ENCODE peak calls at places on chromosomes 1 and 21, in four cellular contexts. One of them, this sample, is unnamed.

GRCh38 chr21:23541571-23541970 is 2065.7 kb downstream of the MRPL39 start:
- DNase-seq in GM12891: no peak
- DNase-seq in choroid plexus epithelial cell: no peak
- DNase-seq in cardiac muscle cell: no peak
- DNase-seq in this sample: no peak

GRCh38 chr1:202233171-202233570 is 39.6 kb downstream of the LGR6 start:
- DNase-seq in GM12891: no peak
- DNase-seq in choroid plexus epithelial cell: no peak
- DNase-seq in cardiac muscle cell: no peak
- DNase-seq in this sample: no peak

GRCh38 chr1:10001016-10001665 is 4.1 kb downstream of the RBP7 start:
- DNase-seq in GM12891: no peak
- DNase-seq in choroid plexus epithelial cell: no peak
- DNase-seq in cardiac muscle cell: peak
- DNase-seq in this sample: no peak

GRCh38 chr1:41476807-41477361 is 7.6 kb downstream of the EDN2 start:
- DNase-seq in GM12891: no peak
- DNase-seq in choroid plexus epithelial cell: peak
- DNase-seq in cardiac muscle cell: no peak
- DNase-seq in this sample: no peak

GRCh38 chr1:115748396-115749130 is 20.0 kb downstream of the CASQ2 start:
- DNase-seq in GM12891: no peak
- DNase-seq in choroid plexus epithelial cell: peak
- DNase-seq in cardiac muscle cell: peak
- DNase-seq in this sample: no peak

GRCh38 chr21:35020446-35020845 is 28.7 kb downstream of the RUNX1 start:
- DNase-seq in GM12891: no peak
- DNase-seq in choroid plexus epithelial cell: no peak
- DNase-seq in cardiac muscle cell: no peak
- DNase-seq in this sample: no peak

GRCh38 chr1:228804640-228805413 is 69.5 kb downstream of the RHOU start:
- DNase-seq in GM12891: no peak
- DNase-seq in choroid plexus epithelial cell: no peak
- DNase-seq in cardiac muscle cell: peak
- DNase-seq in this sample: no peak

GRCh38 chr1:81974883-81975555 is 174.3 kb downstream of the ADGRL2 start:
- DNase-seq in GM12891: no peak
- DNase-seq in choroid plexus epithelial cell: no peak
- DNase-seq in cardiac muscle cell: no peak
- DNase-seq in this sample: no peak

GRCh38 chr1:84164156-84164555 is 20.1 kb downstream of the PRKACB start:
- DNase-seq in GM12891: no peak
- DNase-seq in choroid plexus epithelial cell: peak
- DNase-seq in cardiac muscle cell: peak
- DNase-seq in this sample: no peak

GRCh38 chr1:207497951-207498350 is 2.0 kb downstream of the CR1 start:
- DNase-seq in GM12891: no peak
- DNase-seq in choroid plexus epithelial cell: no peak
- DNase-seq in cardiac muscle cell: no peak
- DNase-seq in this sample: no peak